ENCODE peak calls at places on chromosomes 11 and 22, in nine cellular contexts. I is GM04504, L is D721Med, O is A549, A is ecto neural progenitor cell, U is NCI-H1436, V is GM06990, K is mesothelial cell of epicardium, W is HCT116. S is an unnamed sample.

GRCh38 chr11:106228996-106229395 is 151.5 kb downstream of the AASDHPPT start:
- DNase-seq in I (no peak), L (no peak), O (no peak), A (no peak), U (no peak), V (no peak), K (no peak), W (no peak), S (no peak)

GRCh38 chr11:125790825-125791224 is 2.9 kb downstream of the PATE3 start:
- DNase-seq in I (no peak), L (no peak), O (no peak), A (no peak), U (no peak), V (no peak), K (no peak), W (no peak), S (no peak)

GRCh38 chr11:118076754-118077281 is at the start of gene TMPRSS4:
- DNase-seq in I (no peak), L (no peak), O (no peak), A (no peak), U (no peak), V (no peak), K (no peak), W (peak; percentile 61), S (no peak)

GRCh38 chr22:37300551-37301017 is 18.3 kb downstream of the CYTH4 start:
- DNase-seq in I (no peak), L (no peak), O (no peak), A (no peak), U (no peak), V (no peak), K (no peak), W (no peak), S (no peak)

GRCh38 chr22:23539135-23539838 is 40.8 kb downstream of the IGLL1 start:
- DNase-seq in I (peak; percentile 38), L (peak; percentile 46), O (peak; percentile 88), A (peak; percentile 82), U (peak; percentile 93), V (no peak), K (peak; percentile 79), W (peak; percentile 81), S (peak; percentile 29)

GRCh38 chr11:108931168-108931567 is 266.3 kb downstream of the DDX10 start:
- DNase-seq in I (no peak), L (no peak), O (peak; percentile 46), A (no peak), U (no peak), V (no peak), K (no peak), W (no peak), S (no peak)

GRCh38 chr22:17083255-17083654 is 1.5 kb upstream of the IL17RA start:
- DNase-seq in I (no peak), L (no peak), O (no peak), A (no peak), U (no peak), V (no peak), K (no peak), W (no peak), S (no peak)

GRCh38 chr11:65013692-65014145 is 241 bp upstream of the ARL2 start:
- DNase-seq in I (peak; percentile 74), L (peak; percentile 92), O (peak; percentile 94), A (peak; percentile 96), U (peak; percentile 90), V (peak; percentile 95), K (no peak), W (peak; percentile 80), S (peak; percentile 45)

GRCh38 chr22:25475554-25476022 is 88.9 kb upstream of the GRK3 start:
- DNase-seq in I (no peak), L (no peak), O (peak; percentile 6), A (no peak), U (peak; percentile 52), V (no peak), K (peak; percentile 55), W (no peak), S (no peak)

GRCh38 chr11:37657645-37658044 is 1059.6 kb upstream of the RAG2 start:
- DNase-seq in I (no peak), L (no peak), O (peak; percentile 0), A (no peak), U (no peak), V (no peak), K (no peak), W (no peak), S (no peak)

GRCh38 chr11:59551651-59552521 is 40.5 kb downstream of the OR4D9 start:
- DNase-seq in I (peak; percentile 44), L (no peak), O (peak; percentile 93), A (no peak), U (no peak), V (peak; percentile 30), K (no peak), W (peak; percentile 55), S (no peak)

GRCh38 chr11:68750197-68750987 is 928 bp downstream of the TESMIN start:
- DNase-seq in I (no peak), L (no peak), O (no peak), A (peak; percentile 72), U (no peak), V (peak; percentile 29), K (peak; percentile 51), W (no peak), S (no peak)

GRCh38 chr11:66529069-66529468 is 16.8 kb downstream of the ZDHHC24 start:
- DNase-seq in I (no peak), L (no peak), O (no peak), A (no peak), U (no peak), V (no peak), K (no peak), W (no peak), S (no peak)

GRCh38 chr11:32210601-32211000 is 119.7 kb downstream of the RCN1 start:
- DNase-seq in I (peak; percentile 8), L (no peak), O (peak; percentile 39), A (no peak), U (no peak), V (no peak), K (no peak), W (no peak), S (peak; percentile 4)

GRCh38 chr22:31193092-31193491 is 19.0 kb upstream of the LIMK2 start:
- DNase-seq in I (no peak), L (no peak), O (no peak), A (no peak), U (no peak), V (no peak), K (no peak), W (no peak), S (no peak)

GRCh38 chr22:31488988-31489617 is 539 bp downstream of the EIF4ENIF1 start:
- DNase-seq in I (no peak), L (no peak), O (peak; percentile 21), A (peak; percentile 68), U (no peak), V (peak; percentile 51), K (peak; percentile 61), W (no peak), S (no peak)